ENCODE peak calls at places on chromosomes 2 and 18, in six cellular contexts. One of them, this sample, is unnamed.

GRCh38 chr2:207008105-207008990 is 69.0 kb downstream of the CPO start:
- DNase-seq in choroid plexus epithelial cell: peak
- DNase-seq in prostate gland: no peak
- DNase-seq in heart left ventricle: no peak
- DNase-seq in fibroblast of lung: peak
- DNase-seq in psoas muscle: no peak
- DNase-seq in this sample: peak

GRCh38 chr2:227657204-227657845 is 9.3 kb upstream of the SCYGR5 start:
- DNase-seq in fibroblast of lung: peak
- DNase-seq in heart left ventricle: no peak
- DNase-seq in psoas muscle: no peak
- DNase-seq in prostate gland: no peak
- DNase-seq in choroid plexus epithelial cell: peak
- DNase-seq in this sample: peak

GRCh38 chr18:73933666-73934065 is 214.0 kb downstream of the FBXO15 start:
- DNase-seq in prostate gland: no peak
- DNase-seq in fibroblast of lung: no peak
- DNase-seq in heart left ventricle: no peak
- DNase-seq in psoas muscle: no peak
- DNase-seq in choroid plexus epithelial cell: no peak
- DNase-seq in this sample: peak

GRCh38 chr2:10332402-10333246 is 29.9 kb downstream of the HPCAL1 start:
- DNase-seq in prostate gland: no peak
- DNase-seq in heart left ventricle: no peak
- DNase-seq in choroid plexus epithelial cell: peak
- DNase-seq in fibroblast of lung: no peak
- DNase-seq in psoas muscle: no peak
- DNase-seq in this sample: no peak

GRCh38 chr2:174112073-174112472 is 136.3 kb downstream of the OLA1 start:
- DNase-seq in fibroblast of lung: no peak
- DNase-seq in choroid plexus epithelial cell: no peak
- DNase-seq in prostate gland: no peak
- DNase-seq in psoas muscle: no peak
- DNase-seq in heart left ventricle: no peak
- DNase-seq in this sample: no peak

GRCh38 chr18:63262369-63263335 is 56.9 kb downstream of the BCL2 start:
- DNase-seq in prostate gland: no peak
- DNase-seq in choroid plexus epithelial cell: no peak
- DNase-seq in psoas muscle: peak
- DNase-seq in fibroblast of lung: no peak
- DNase-seq in heart left ventricle: peak
- DNase-seq in this sample: no peak

GRCh38 chr2:39875182-39875913 is 96.3 kb upstream of the THUMPD2 start:
- DNase-seq in fibroblast of lung: peak
- DNase-seq in heart left ventricle: peak
- DNase-seq in psoas muscle: peak
- DNase-seq in choroid plexus epithelial cell: peak
- DNase-seq in prostate gland: no peak
- DNase-seq in this sample: peak

GRCh38 chr2:96502891-96503636 is 2.1 kb downstream of the NEURL3 start:
- DNase-seq in choroid plexus epithelial cell: no peak
- DNase-seq in psoas muscle: no peak
- DNase-seq in prostate gland: no peak
- DNase-seq in heart left ventricle: no peak
- DNase-seq in fibroblast of lung: no peak
- DNase-seq in this sample: no peak

GRCh38 chr2:205367536-205367935 is 314.8 kb upstream of the NRP2 start:
- DNase-seq in psoas muscle: no peak
- DNase-seq in prostate gland: no peak
- DNase-seq in heart left ventricle: no peak
- DNase-seq in choroid plexus epithelial cell: no peak
- DNase-seq in fibroblast of lung: no peak
- DNase-seq in this sample: no peak

GRCh38 chr18:36307513-36307912 is 10.0 kb downstream of the FHOD3 start:
- DNase-seq in heart left ventricle: no peak
- DNase-seq in psoas muscle: no peak
- DNase-seq in prostate gland: no peak
- DNase-seq in choroid plexus epithelial cell: no peak
- DNase-seq in fibroblast of lung: peak
- DNase-seq in this sample: peak

GRCh38 chr18:22433960-22434359 is 16.2 kb upstream of the CTAGE1 start:
- DNase-seq in prostate gland: no peak
- DNase-seq in heart left ventricle: no peak
- DNase-seq in psoas muscle: no peak
- DNase-seq in choroid plexus epithelial cell: peak
- DNase-seq in fibroblast of lung: peak
- DNase-seq in this sample: peak

GRCh38 chr2:163155279-163155883 is 316.8 kb upstream of the KCNH7 start:
- DNase-seq in fibroblast of lung: peak
- DNase-seq in heart left ventricle: no peak
- DNase-seq in psoas muscle: no peak
- DNase-seq in prostate gland: no peak
- DNase-seq in choroid plexus epithelial cell: peak
- DNase-seq in this sample: no peak

GRCh38 chr2:147049888-147050446 is 794.9 kb upstream of the ACVR2A start:
- DNase-seq in fibroblast of lung: no peak
- DNase-seq in heart left ventricle: no peak
- DNase-seq in prostate gland: no peak
- DNase-seq in psoas muscle: no peak
- DNase-seq in choroid plexus epithelial cell: no peak
- DNase-seq in this sample: no peak

GRCh38 chr2:218896501-218897393 is 16.1 kb downstream of the WNT10A start:
- DNase-seq in prostate gland: no peak
- DNase-seq in choroid plexus epithelial cell: peak
- DNase-seq in fibroblast of lung: peak
- DNase-seq in psoas muscle: no peak
- DNase-seq in heart left ventricle: no peak
- DNase-seq in this sample: no peak

GRCh38 chr2:218895758-218896500 is 15.3 kb downstream of the WNT10A start:
- DNase-seq in choroid plexus epithelial cell: peak
- DNase-seq in psoas muscle: no peak
- DNase-seq in prostate gland: no peak
- DNase-seq in heart left ventricle: no peak
- DNase-seq in fibroblast of lung: no peak
- DNase-seq in this sample: no peak

GRCh38 chr2:218899147-218899546 is 18.5 kb downstream of the WNT10A start:
- DNase-seq in psoas muscle: no peak
- DNase-seq in heart left ventricle: no peak
- DNase-seq in prostate gland: no peak
- DNase-seq in fibroblast of lung: no peak
- DNase-seq in choroid plexus epithelial cell: no peak
- DNase-seq in this sample: no peak

GRCh38 chr2:218897394-218898108 is 16.9 kb downstream of the WNT10A start:
- DNase-seq in prostate gland: no peak
- DNase-seq in choroid plexus epithelial cell: no peak
- DNase-seq in fibroblast of lung: no peak
- DNase-seq in psoas muscle: no peak
- DNase-seq in heart left ventricle: no peak
- DNase-seq in this sample: no peak

GRCh38 chr2:218898109-218898878 is 17.6 kb downstream of the WNT10A start:
- DNase-seq in fibroblast of lung: no peak
- DNase-seq in prostate gland: peak
- DNase-seq in choroid plexus epithelial cell: peak
- DNase-seq in heart left ventricle: peak
- DNase-seq in psoas muscle: peak
- DNase-seq in this sample: peak
- H3K4me3 ChIP-seq in fibroblast of lung: peak
- H3K4me3 ChIP-seq in prostate gland: no peak
- H3K4me3 ChIP-seq in choroid plexus epithelial cell: no peak
- H3K4me3 ChIP-seq in heart left ventricle: peak
- H3K4me3 ChIP-seq in psoas muscle: no peak
- H3K4me3 ChIP-seq in this sample: no peak

DNA sequence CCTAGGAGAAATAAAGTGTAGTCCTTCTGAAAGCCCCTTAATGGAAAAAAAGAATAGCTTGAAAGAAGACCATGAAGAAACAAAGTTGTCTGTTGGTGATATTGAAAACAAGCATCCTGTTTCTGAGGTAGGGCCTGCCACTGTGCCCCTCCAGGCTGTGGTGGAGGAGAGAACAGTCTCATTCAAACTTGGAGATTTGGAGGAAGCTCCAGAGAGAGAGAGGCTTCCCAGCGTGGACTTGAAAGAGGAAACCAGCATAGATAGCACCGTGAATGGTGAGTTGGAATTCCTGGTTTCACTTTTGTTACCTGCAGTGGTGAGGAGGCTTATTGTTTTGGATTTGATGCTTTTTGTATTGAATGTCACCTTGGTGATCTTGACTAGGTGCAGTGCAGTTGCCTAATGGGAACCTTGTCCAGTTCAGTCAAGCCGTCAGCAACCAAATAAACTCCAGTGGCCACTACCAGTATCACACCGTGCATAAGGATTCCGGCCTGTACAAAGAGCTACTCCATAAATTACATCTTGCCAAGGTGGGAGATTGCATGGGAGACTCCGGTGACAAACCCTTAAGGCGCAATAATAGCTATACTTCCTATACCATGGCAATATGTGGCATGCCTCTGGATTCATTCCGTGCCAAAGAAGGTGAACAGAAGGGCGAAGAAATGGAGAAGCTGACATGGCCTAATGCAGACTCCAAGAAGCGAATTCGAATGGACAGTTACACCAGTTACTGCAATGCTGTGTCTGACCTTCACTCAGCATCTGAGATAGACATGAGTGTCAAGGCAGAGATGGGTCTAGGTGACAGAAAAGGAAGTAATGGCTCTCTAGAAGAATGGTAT is 13.3 kb downstream of the SLC20A1 start:
- DNase-seq in psoas muscle: no peak
- DNase-seq in heart left ventricle: no peak
- DNase-seq in prostate gland: no peak
- DNase-seq in choroid plexus epithelial cell: peak
- DNase-seq in fibroblast of lung: no peak
- DNase-seq in this sample: no peak
- TF ChIP-seq CTCF in psoas muscle: no peak
- TF ChIP-seq CTCF in heart left ventricle: no peak
- TF ChIP-seq CTCF in prostate gland: no peak
- TF ChIP-seq CTCF in choroid plexus epithelial cell: peak
- TF ChIP-seq CTCF in fibroblast of lung: no peak
- TF ChIP-seq CTCF in this sample: no peak

DNA sequence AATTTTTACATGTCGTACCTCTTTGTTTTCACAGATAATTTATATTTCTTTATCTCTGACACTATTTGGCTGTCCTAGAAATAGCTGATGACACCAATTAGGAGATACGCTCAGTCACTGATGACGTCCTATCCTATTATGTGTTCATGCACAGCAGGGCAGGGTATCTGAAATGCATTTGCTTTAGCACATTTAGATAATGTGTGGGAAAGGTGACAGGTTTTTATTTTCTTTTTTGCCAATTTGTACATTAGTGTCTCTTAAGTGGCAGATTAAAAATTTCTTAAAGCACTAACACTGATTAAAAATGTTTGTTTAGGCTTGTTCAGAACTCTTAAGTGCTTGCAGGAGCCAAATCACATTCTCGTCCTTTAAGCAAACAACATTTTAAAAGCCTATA is 39.7 kb downstream of the CDC42EP3 start:
- DNase-seq in fibroblast of lung: no peak
- DNase-seq in choroid plexus epithelial cell: no peak
- DNase-seq in heart left ventricle: no peak
- DNase-seq in prostate gland: no peak
- DNase-seq in psoas muscle: no peak
- DNase-seq in this sample: no peak
- H3K4me3 ChIP-seq in fibroblast of lung: no peak
- H3K4me3 ChIP-seq in choroid plexus epithelial cell: no peak
- H3K4me3 ChIP-seq in heart left ventricle: no peak
- H3K4me3 ChIP-seq in prostate gland: no peak
- H3K4me3 ChIP-seq in psoas muscle: no peak
- H3K4me3 ChIP-seq in this sample: no peak

DNA sequence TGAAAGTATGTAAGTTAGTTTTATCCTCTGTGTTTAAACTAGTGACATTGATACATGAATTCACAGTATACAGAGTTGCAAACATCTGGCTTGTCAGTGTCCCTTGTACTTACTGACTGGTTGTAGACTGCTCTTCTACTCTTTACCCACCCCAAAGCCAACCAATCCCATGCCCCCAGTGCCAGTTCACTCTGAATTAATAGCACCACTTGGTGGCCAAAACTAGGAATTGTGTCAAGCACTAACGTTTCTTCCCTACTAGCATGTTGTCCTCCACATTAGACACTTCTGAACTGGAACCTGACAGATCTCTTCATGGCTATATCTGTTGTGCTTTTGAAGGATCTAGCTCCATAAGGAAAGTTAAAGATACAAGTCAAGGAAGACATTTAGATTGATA is 27.2 kb upstream of the OTX1 start:
- DNase-seq in choroid plexus epithelial cell: peak
- DNase-seq in prostate gland: no peak
- DNase-seq in psoas muscle: no peak
- DNase-seq in heart left ventricle: no peak
- DNase-seq in fibroblast of lung: peak
- DNase-seq in this sample: peak
- TF ChIP-seq CTCF in choroid plexus epithelial cell: peak
- TF ChIP-seq CTCF in prostate gland: no peak
- TF ChIP-seq CTCF in psoas muscle: no peak
- TF ChIP-seq CTCF in heart left ventricle: peak
- TF ChIP-seq CTCF in fibroblast of lung: peak
- TF ChIP-seq CTCF in this sample: no peak